ENCODE peak calls at places on chromosomes 11 and 22, in nine cellular contexts. U, A, N, F, R, I, Y, M and K are unnamed samples.

GRCh38 chr22:36423461-36424404 is 36.0 kb upstream of the MYH9 start:
- DNase-seq in U (no peak), A (no peak), N (peak; percentile 86), F (no peak), R (no peak), I (peak; percentile 78), Y (no peak), M (no peak), K (peak; percentile 76)

GRCh38 chr11:13016415-13016814 is 7.3 kb downstream of the RASSF10 start:
- DNase-seq in U (no peak), A (no peak), N (no peak), F (no peak), R (no peak), I (no peak), Y (no peak), M (no peak), K (no peak)

GRCh38 chr22:40818192-40818746 is 877 bp downstream of the SLC25A17 start:
- DNase-seq in U (no peak), A (no peak), N (no peak), F (no peak), R (no peak), I (no peak), Y (no peak), M (no peak), K (no peak)

GRCh38 chr22:22460635-22461034 is 47.9 kb downstream of the ZNF280B start:
- DNase-seq in U (no peak), A (no peak), N (no peak), F (peak; percentile 10), R (no peak), I (no peak), Y (no peak), M (no peak), K (no peak)

GRCh38 chr22:33210129-33210784 is 152.1 kb upstream of the SYN3 start:
- DNase-seq in U (peak; percentile 59), A (no peak), N (peak; percentile 9), F (peak; percentile 68), R (peak; percentile 35), I (peak; percentile 36), Y (peak; percentile 85), M (no peak), K (peak; percentile 33)

GRCh38 chr11:17529814-17530162 is 14.4 kb downstream of the USH1C start:
- DNase-seq in U (no peak), A (no peak), N (no peak), F (no peak), R (no peak), I (no peak), Y (no peak), M (no peak), K (no peak)

GRCh38 chr11:131760191-131760951 is 390.0 kb downstream of the NTM start:
- DNase-seq in U (no peak), A (no peak), N (peak; percentile 95), F (no peak), R (peak; percentile 17), I (peak; percentile 86), Y (peak; percentile 84), M (no peak), K (peak; percentile 57)

GRCh38 chr11:63508009-63508408 is 2.1 kb downstream of the LGALS12 start:
- DNase-seq in U (peak; percentile 49), A (no peak), N (no peak), F (peak; percentile 37), R (no peak), I (no peak), Y (peak; percentile 92), M (no peak), K (peak; percentile 78)

GRCh38 chr22:47294222-47294532 is 531.7 kb downstream of the TBC1D22A start:
- DNase-seq in U (no peak), A (peak; percentile 40), N (peak; percentile 52), F (no peak), R (no peak), I (peak; percentile 96), Y (no peak), M (no peak), K (peak; percentile 48)

GRCh38 chr11:134052988-134053945 is 15.6 kb upstream of the JAM3 start:
- DNase-seq in U (no peak), A (no peak), N (no peak), F (no peak), R (no peak), I (no peak), Y (peak; percentile 75), M (no peak), K (no peak)

GRCh38 chr11:117192401-117192875 is 6.7 kb upstream of the TAGLN start:
- DNase-seq in U (no peak), A (no peak), N (no peak), F (peak; percentile 12), R (peak; percentile 61), I (no peak), Y (no peak), M (no peak), K (no peak)

GRCh38 chr11:128701936-128702335 is 8.1 kb downstream of the FLI1 start:
- DNase-seq in U (no peak), A (no peak), N (no peak), F (no peak), R (no peak), I (no peak), Y (no peak), M (no peak), K (no peak)

GRCh38 chr22:26718905-26719304 is 61.5 kb downstream of the MIAT start:
- DNase-seq in U (no peak), A (no peak), N (peak; percentile 91), F (no peak), R (no peak), I (peak; percentile 80), Y (no peak), M (no peak), K (peak; percentile 96)

GRCh38 chr11:101909087-101909486 is 5.7 kb upstream of the CEP126 start:
- DNase-seq in U (no peak), A (no peak), N (no peak), F (no peak), R (no peak), I (no peak), Y (no peak), M (no peak), K (no peak)

DNA sequence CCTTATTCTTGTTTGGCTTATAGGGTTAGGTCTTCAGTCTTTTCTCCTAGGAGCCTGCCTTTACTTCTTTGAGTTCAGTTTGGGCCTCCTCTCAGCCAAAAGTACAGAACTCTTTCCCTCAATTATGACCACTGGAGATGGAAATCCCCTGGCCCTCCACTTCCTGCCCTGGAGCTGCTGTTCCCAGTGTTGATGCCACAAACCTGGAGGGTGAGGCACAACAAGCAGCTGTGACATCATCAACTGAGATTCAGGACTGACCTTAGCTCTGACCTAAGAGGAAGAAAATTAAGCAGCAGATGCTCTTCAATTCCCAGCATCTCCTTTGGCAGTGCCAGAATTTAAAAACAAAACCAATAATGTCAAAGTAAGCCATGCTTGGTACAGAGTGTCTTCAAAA is 3.0 kb downstream of the ABTB2 start:
- DNase-seq in U (no peak), A (no peak), N (peak; percentile 72), F (no peak), R (no peak), I (peak; percentile 19), Y (no peak), M (no peak), K (no peak)
- H3K4me3 ChIP-seq in U (no peak overlapping the region), A (no peak overlapping the region), N (no peak overlapping the region), F (no peak overlapping the region), R (no peak overlapping the region), I (no peak overlapping the region), Y (peak overlapping the region; percentile 90), M (no peak overlapping the region), K (no peak overlapping the region)

GRCh38 chr11:48007677-48008076 is 27.3 kb downstream of the PTPRJ start:
- DNase-seq in U (no peak), A (no peak), N (no peak), F (no peak), R (no peak), I (no peak), Y (no peak), M (no peak), K (no peak)
- H3K4me1 ChIP-seq in U (peaks cover 9% of the 10 kb centered on the region), A (no peaks in the 10 kb centered on the region), N (peaks cover 25% of the 10 kb centered on the region), F (peaks cover 16% of the 10 kb centered on the region), R (peaks cover 36% of the 10 kb centered on the region), I (peaks cover 12% of the 10 kb centered on the region), Y (peaks cover 5% of the 10 kb centered on the region), M (peaks cover 70% of the 10 kb centered on the region), K (peaks cover 44% of the 10 kb centered on the region)

GRCh38 chr11:30583505-30584280 is 2.5 kb downstream of the MPPED2 start:
- DNase-seq in U (peak; percentile 54), A (peak; percentile 49), N (no peak), F (peak; percentile 32), R (peak; percentile 18), I (no peak), Y (peak; percentile 77), M (no peak), K (no peak)
- H3K4me3 ChIP-seq in U (peak overlapping the region; percentile 62), A (peak overlapping the region; percentile 80), N (no peak overlapping the region), F (peak overlapping the region; percentile 53), R (peak overlapping the region; percentile 50), I (no peak overlapping the region), Y (peak overlapping the region; percentile 82), M (no peak overlapping the region), K (no peak overlapping the region)

GRCh38 chr11:28107331-28107725 is 628 bp downstream of the KIF18A start:
- DNase-seq in U (no peak), A (no peak), N (peak; percentile 37), F (peak; percentile 18), R (no peak), I (no peak), Y (no peak), M (no peak), K (no peak)

GRCh38 chr11:28108909-28109308 is 721 bp downstream of the METTL15 start:
- DNase-seq in U (no peak), A (no peak), N (no peak), F (no peak), R (no peak), I (no peak), Y (no peak), M (no peak), K (peak; percentile 22)

GRCh38 chr11:28106351-28107043 is 1.5 kb downstream of the KIF18A start:
- DNase-seq in U (no peak), A (no peak), N (no peak), F (no peak), R (no peak), I (no peak), Y (no peak), M (no peak), K (no peak)

GRCh38 chr11:28105869-28106268 is 2.1 kb downstream of the KIF18A start:
- DNase-seq in U (peak; percentile 36), A (no peak), N (no peak), F (no peak), R (no peak), I (no peak), Y (no peak), M (no peak), K (no peak)

DNA sequence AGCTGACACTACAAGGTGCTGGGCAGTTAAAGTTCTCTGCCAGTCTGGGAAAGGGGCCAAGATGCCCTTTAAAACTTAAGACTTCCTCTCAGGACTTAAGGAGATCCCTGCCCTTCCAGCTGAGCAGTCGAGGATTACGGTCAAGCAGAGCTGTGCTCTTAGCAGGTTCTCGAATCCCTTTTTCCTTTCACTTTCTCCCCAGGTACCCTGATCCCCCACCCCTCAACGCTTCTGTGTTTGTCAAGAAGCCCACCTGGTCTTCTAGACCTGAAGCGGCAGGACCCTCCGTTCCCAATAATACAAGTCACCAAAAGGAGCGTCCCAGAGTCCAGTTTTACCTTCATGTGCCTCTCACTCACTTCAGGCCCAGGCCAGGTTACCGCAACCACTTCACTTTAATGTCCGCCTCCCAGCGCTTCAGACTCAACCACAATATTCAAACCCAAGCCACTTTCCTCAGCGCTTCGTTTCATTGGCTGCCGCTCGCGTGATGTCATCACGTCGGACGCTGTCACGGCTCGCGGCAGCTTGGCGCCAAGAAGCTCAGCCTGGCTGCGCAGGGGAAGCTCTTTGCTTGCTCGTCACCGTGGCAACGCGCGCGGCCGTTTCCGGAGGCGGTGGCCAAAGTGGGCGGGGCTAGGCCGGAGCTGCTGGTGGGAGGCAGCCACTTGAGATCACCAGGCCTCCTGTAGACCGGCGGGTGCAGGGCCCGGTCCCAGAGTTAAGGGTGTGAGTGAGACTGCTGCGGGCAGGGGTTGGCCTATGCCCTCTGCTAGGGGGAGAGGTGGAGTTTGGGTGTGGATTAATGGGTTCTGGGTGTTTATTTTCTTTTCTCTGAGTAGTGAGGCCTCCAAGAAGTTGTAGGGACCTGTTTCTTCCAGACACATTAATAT is at the start of the genes KIF18A and METTL15:
- DNase-seq in U (peak; percentile 94), A (peak; percentile 100), N (peak; percentile 99), F (peak; percentile 87), R (peak; percentile 100), I (peak; percentile 99), Y (peak; percentile 100), M (peak; percentile 97), K (peak; percentile 99)
- H3K4me1 ChIP-seq in U (peaks cover 48% of the 10 kb centered on the region), A (no peaks in the 10 kb centered on the region), N (no peaks in the 10 kb centered on the region), F (peaks cover 17% of the 10 kb centered on the region), R (peaks cover 37% of the 10 kb centered on the region), I (no peaks in the 10 kb centered on the region), Y (peaks cover 4% of the 10 kb centered on the region), M (peaks cover 19% of the 10 kb centered on the region), K (peaks cover 46% of the 10 kb centered on the region)